ENCODE peak calls at places on chromosomes 1 and 21, in eight cellular contexts. D, H, C, R, A, G, I and B are unnamed samples.

GRCh38 chr1:59061876-59062275 is 235.0 kb upstream of the FGGY start:
- DNase-seq in D (peak; percentile 32), H (no peak), C (peak; percentile 48), R (no peak), A (peak; percentile 68), G (peak; percentile 32), I (peak; percentile 38), B (peak; percentile 20)

GRCh38 chr1:36217667-36218066 is 6.6 kb upstream of the THRAP3 start:
- DNase-seq in D (no peak), H (no peak), C (peak; percentile 22), R (no peak), A (no peak), G (peak; percentile 29), I (no peak), B (no peak)

GRCh38 chr1:58779059-58779754 is 4.6 kb downstream of the JUN start:
- DNase-seq in D (no peak), H (no peak), C (no peak), R (no peak), A (no peak), G (no peak), I (no peak), B (no peak)

GRCh38 chr1:46558141-46558963 is 6.9 kb upstream of the KNCN start:
- DNase-seq in D (no peak), H (no peak), C (no peak), R (no peak), A (no peak), G (no peak), I (no peak), B (no peak)

GRCh38 chr21:32994305-32994704 is 31.4 kb upstream of the OLIG2 start:
- DNase-seq in D (no peak), H (no peak), C (no peak), R (no peak), A (no peak), G (no peak), I (no peak), B (no peak)

GRCh38 chr1:154866257-154866994 is 3.7 kb downstream of the KCNN3 start:
- DNase-seq in D (peak; percentile 13), H (no peak), C (no peak), R (no peak), A (no peak), G (no peak), I (no peak), B (no peak)

GRCh38 chr1:235058695-235059094 is 69.9 kb downstream of the TOMM20 start:
- DNase-seq in D (no peak), H (no peak), C (no peak), R (no peak), A (no peak), G (no peak), I (no peak), B (no peak)

GRCh38 chr1:213381572-213382084 is 330.6 kb downstream of the RPS6KC1 start:
- DNase-seq in D (no peak), H (no peak), C (no peak), R (no peak), A (no peak), G (no peak), I (no peak), B (peak; percentile 35)

GRCh38 chr21:16424331-16424749 is 694.6 kb downstream of the USP25 start:
- DNase-seq in D (no peak), H (no peak), C (no peak), R (no peak), A (no peak), G (no peak), I (no peak), B (no peak)

GRCh38 chr1:184022651-184023050 is 14.9 kb downstream of the COLGALT2 start:
- DNase-seq in D (peak; percentile 36), H (no peak), C (no peak), R (no peak), A (no peak), G (no peak), I (no peak), B (no peak)

GRCh38 chr1:58162952-58163550 is 383.5 kb downstream of the OMA1 start:
- DNase-seq in D (peak; percentile 21), H (no peak), C (peak; percentile 76), R (peak; percentile 5), A (peak; percentile 51), G (peak; percentile 47), I (peak; percentile 42), B (peak; percentile 56)

GRCh38 chr1:116075981-116076380 is 35.2 kb upstream of the MAB21L3 start:
- DNase-seq in D (no peak), H (no peak), C (no peak), R (no peak), A (no peak), G (peak; percentile 29), I (no peak), B (no peak)

GRCh38 chr1:57423135-57424131 is at the start of gene DAB1:
- DNase-seq in D (peak; percentile 10), H (peak; percentile 58), C (no peak), R (no peak), A (no peak), G (no peak), I (no peak), B (no peak)

GRCh38 chr1:31181515-31182343 is 58.0 kb downstream of the NKAIN1 start:
- DNase-seq in D (peak; percentile 59), H (peak; percentile 77), C (peak; percentile 55), R (peak; percentile 46), A (peak; percentile 66), G (peak; percentile 47), I (peak; percentile 61), B (peak; percentile 45)

GRCh38 chr1:163970699-163971098 is 588.3 kb upstream of the PBX1 start:
- DNase-seq in D (no peak), H (no peak), C (no peak), R (no peak), A (no peak), G (no peak), I (no peak), B (no peak)

GRCh38 chr1:155080250-155081228 is 1.9 kb downstream of the EFNA3 start:
- DNase-seq in D (peak; percentile 52), H (peak; percentile 61), C (peak; percentile 36), R (no peak), A (no peak), G (no peak), I (peak; percentile 54), B (no peak)

GRCh38 chr1:40384413-40384762 is 10.9 kb downstream of the SMAP2 start:
- DNase-seq in D (no peak), H (no peak), C (no peak), R (no peak), A (no peak), G (no peak), I (no peak), B (no peak)
- H3K27ac ChIP-seq in D (peak overlapping the region; percentile 10), H (peak overlapping the region; percentile 59), C (peak overlapping the region; percentile 84), R (no peak overlapping the region), A (peak overlapping the region; percentile 87), G (no peak overlapping the region), I (peak overlapping the region; percentile 83), B (peak overlapping the region; percentile 72)

DNA sequence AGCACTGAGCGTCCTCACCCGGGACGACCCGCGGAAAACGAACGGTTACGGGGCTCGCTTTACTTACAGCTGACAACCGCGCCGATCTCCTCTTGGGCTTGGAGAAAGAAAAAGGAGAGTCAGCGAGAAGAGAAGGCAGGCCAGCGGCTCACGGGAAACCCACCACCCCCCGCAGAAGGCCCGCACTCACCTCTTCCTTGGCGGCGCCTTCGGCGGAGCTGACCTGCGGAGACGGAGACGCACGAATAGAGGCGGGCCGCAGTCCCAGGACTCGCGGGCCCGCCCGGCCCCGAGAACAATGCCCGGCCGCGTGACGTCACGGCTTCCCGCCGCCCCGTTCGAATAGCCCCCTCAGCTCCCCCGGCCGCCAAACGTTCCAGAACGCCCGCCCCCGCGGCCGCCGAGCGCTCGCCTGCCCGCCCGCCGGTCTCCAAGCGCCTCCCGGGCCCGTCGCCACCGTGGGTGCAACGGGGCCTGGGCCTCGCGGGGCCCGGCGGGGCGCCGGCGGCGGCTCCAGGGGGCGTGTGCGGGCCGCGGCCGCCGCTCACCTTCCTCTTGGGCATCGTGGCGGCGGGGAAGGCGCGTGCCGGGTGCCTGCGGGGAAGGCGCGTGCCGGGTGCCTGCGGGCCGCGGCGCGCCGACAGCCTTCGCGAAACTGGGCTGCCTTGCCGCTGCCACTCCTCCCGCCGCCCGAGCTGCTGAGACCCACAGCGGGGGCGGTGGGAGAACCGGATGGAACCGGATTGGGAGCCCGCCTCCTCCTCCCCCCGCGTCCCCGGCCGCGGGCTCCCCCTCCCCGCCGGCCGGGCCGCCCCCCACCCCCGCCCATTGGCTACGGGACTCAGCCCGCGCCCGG is at the start of gene HMGN1:
- DNase-seq in D (peak; percentile 90), H (peak; percentile 89), C (peak; percentile 91), R (peak; percentile 17), A (peak; percentile 93), G (no peak), I (peak; percentile 88), B (peak; percentile 90)
- TF ChIP-seq POLR2A in D (peak; percentile 77), H (peak; percentile 31), C (peak; percentile 52), R (peak; percentile 67), A (peak; percentile 65), G (no peak), I (peak; percentile 53), B (peak; percentile 74)

DNA sequence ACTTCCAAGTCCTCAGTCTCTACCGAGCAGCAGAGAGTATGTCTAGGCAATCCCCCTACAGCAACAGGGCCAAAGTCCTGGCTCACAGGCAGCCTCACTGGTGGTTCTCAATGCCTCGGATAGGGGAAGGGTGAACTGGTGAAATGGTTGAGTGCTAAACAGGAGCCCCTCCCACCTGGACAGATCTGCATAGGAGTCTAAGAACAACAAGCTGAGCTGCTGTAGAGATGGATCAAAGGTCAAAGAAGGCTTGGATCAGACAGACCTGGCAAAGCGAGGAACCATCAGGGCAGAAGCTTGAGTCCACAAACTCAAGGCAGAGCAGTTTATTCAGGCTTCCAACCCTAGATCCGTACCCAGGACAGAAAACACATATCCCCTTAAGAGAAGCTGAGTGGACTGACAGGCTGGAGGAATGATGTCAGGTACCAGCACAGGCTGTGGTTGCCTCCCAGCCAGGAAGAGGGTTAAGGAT is 31.8 kb downstream of the RABIF start:
- DNase-seq in D (no peak), H (no peak), C (no peak), R (no peak), A (peak; percentile 70), G (no peak), I (peak; percentile 51), B (no peak)
- H3K4me1 ChIP-seq in D (peaks cover 3% of the 10 kb centered on the region), H (no peaks in the 10 kb centered on the region), C (no peaks in the 10 kb centered on the region), R (no peaks in the 10 kb centered on the region), A (no peaks in the 10 kb centered on the region), G (peaks cover 6% of the 10 kb centered on the region), I (peaks cover 14% of the 10 kb centered on the region), B (no peaks in the 10 kb centered on the region)

GRCh38 chr1:84944767-84945486 is 51.9 kb upstream of the LPAR3 start:
- DNase-seq in D (peak; percentile 40), H (peak; percentile 57), C (peak; percentile 84), R (peak; percentile 24), A (peak; percentile 81), G (peak; percentile 90), I (peak; percentile 67), B (peak; percentile 52)
- H3K27ac ChIP-seq in D (peak overlapping the region; percentile 41), H (peak overlapping the region; percentile 60), C (peak overlapping the region; percentile 84), R (peak overlapping the region; percentile 74), A (peak overlapping the region; percentile 57), G (peak overlapping the region; percentile 65), I (peak overlapping the region; percentile 69), B (peak overlapping the region; percentile 3)